ENCODE peak calls at places on chromosomes 3 and 15, in five cellular contexts. I, J, V, L and O are unnamed samples.

GRCh38 chr3:186057594-186057993 is 51.3 kb downstream of the ETV5 start:
- DNase-seq in V (no peak), J (peak; percentile 80), L (peak; percentile 94), I (no peak), O (no peak)

GRCh38 chr3:108403198-108403597 is 106.8 kb downstream of the HHLA2 start:
- DNase-seq in I (no peak), J (no peak), V (no peak), L (no peak), O (no peak)

GRCh38 chr15:29364429-29365078 is 94.9 kb upstream of the NSMCE3 start:
- DNase-seq in I (no peak), J (peak; percentile 58), L (peak; percentile 33), V (no peak), O (no peak)

GRCh38 chr3:192063570-192063969 is 602.6 kb downstream of the PYDC2 start:
- DNase-seq in I (no peak), J (no peak), V (no peak), L (no peak), O (peak; percentile 4)

GRCh38 chr15:45604321-45604720 is 17.1 kb downstream of the BLOC1S6 start:
- DNase-seq in J (no peak), L (no peak), V (no peak), I (no peak), O (no peak)

GRCh38 chr3:36837089-36837488 is 72.7 kb upstream of the DCLK3 start:
- DNase-seq in L (peak; percentile 6), V (no peak), I (no peak), J (no peak), O (no peak)

GRCh38 chr3:119420196-119420595 is 43.2 kb downstream of the TMEM39A start:
- DNase-seq in L (no peak), V (no peak), J (no peak), I (no peak), O (no peak)

GRCh38 chr3:105719791-105720190 is 149.0 kb downstream of the CBLB start:
- DNase-seq in V (no peak), I (no peak), J (no peak), L (no peak), O (no peak)

GRCh38 chr3:58994746-58995330 is 55.0 kb downstream of the CFAP20DC start:
- DNase-seq in L (peak; percentile 88), V (peak; percentile 34), I (no peak), J (peak; percentile 85), O (peak; percentile 39)

GRCh38 chr3:27319304-27319703 is 49.9 kb downstream of the NEK10 start:
- DNase-seq in I (no peak), L (no peak), J (no peak), V (no peak), O (no peak)

GRCh38 chr3:153379516-153379915 is 217.5 kb downstream of the RAP2B start:
- DNase-seq in V (no peak), L (peak; percentile 29), I (no peak), J (peak; percentile 8), O (no peak)

GRCh38 chr15:97566957-97567356 is 393.5 kb upstream of the ARRDC4 start:
- DNase-seq in L (peak; percentile 20), J (no peak), I (no peak), V (no peak), O (no peak)

GRCh38 chr3:32405711-32406323 is 14.2 kb downstream of the CMTM7 start:
- DNase-seq in J (no peak), V (no peak), L (peak; percentile 51), I (no peak), O (no peak)

GRCh38 chr15:44188810-44189209 is 6.3 kb downstream of the FRMD5 start:
- DNase-seq in V (no peak), L (no peak), I (no peak), J (no peak), O (no peak)

GRCh38 chr3:9653565-9654248 is 4.4 kb downstream of the MTMR14 start:
- DNase-seq in L (no peak), V (no peak), I (no peak), J (no peak), O (no peak)

GRCh38 chr3:107870096-107870495 is 220.7 kb downstream of the CD47 start:
- DNase-seq in L (no peak), V (no peak), I (no peak), J (no peak), O (no peak)

GRCh38 chr15:78206326-78207109 is 27.8 kb downstream of the ACSBG1 start:
- DNase-seq in V (peak; percentile 8), I (no peak), J (peak; percentile 66), L (peak; percentile 23), O (no peak)

GRCh38 chr3:37531071-37531720 is 330.5 kb upstream of the CTDSPL start:
- DNase-seq in I (no peak), L (no peak), J (no peak), V (no peak), O (no peak)

GRCh38 chr3:16482770-16483531 is 30.5 kb downstream of the RFTN1 start:
- DNase-seq in V (no peak), L (peak; percentile 80), I (peak; percentile 24), J (no peak), O (no peak)

GRCh38 chr3:172903642-172904041 is 153.1 kb downstream of the ECT2 start:
- DNase-seq in L (no peak), I (no peak), V (no peak), J (peak; percentile 14), O (no peak)

GRCh38 chr15:49066374-49066773 is 20.1 kb upstream of the SECISBP2L start:
- DNase-seq in V (no peak), J (no peak), I (no peak), L (no peak), O (no peak)

GRCh38 chr3:4584537-4585249 is 91.5 kb downstream of the ITPR1 start:
- DNase-seq in V (no peak), L (peak; percentile 36), J (no peak), I (no peak), O (no peak)

GRCh38 chr3:33277193-33277882 is at the start of gene FBXL2:
- DNase-seq in I (no peak), L (peak; percentile 71), V (peak; percentile 74), J (peak; percentile 89), O (peak; percentile 80)

GRCh38 chr3:34969513-34969912 is 669.8 kb upstream of the ARPP21 start:
- DNase-seq in J (no peak), L (peak; percentile 5), I (no peak), V (no peak), O (no peak)

GRCh38 chr15:39582286-39582976 is 1.6 kb downstream of the THBS1 start:
- DNase-seq in I (no peak), V (no peak), L (peak; percentile 59), J (peak; percentile 65), O (no peak)

GRCh38 chr3:82595530-82595929 is 834.1 kb upstream of the GBE1 start:
- DNase-seq in J (no peak), V (no peak), I (no peak), L (no peak), O (no peak)

DNA sequence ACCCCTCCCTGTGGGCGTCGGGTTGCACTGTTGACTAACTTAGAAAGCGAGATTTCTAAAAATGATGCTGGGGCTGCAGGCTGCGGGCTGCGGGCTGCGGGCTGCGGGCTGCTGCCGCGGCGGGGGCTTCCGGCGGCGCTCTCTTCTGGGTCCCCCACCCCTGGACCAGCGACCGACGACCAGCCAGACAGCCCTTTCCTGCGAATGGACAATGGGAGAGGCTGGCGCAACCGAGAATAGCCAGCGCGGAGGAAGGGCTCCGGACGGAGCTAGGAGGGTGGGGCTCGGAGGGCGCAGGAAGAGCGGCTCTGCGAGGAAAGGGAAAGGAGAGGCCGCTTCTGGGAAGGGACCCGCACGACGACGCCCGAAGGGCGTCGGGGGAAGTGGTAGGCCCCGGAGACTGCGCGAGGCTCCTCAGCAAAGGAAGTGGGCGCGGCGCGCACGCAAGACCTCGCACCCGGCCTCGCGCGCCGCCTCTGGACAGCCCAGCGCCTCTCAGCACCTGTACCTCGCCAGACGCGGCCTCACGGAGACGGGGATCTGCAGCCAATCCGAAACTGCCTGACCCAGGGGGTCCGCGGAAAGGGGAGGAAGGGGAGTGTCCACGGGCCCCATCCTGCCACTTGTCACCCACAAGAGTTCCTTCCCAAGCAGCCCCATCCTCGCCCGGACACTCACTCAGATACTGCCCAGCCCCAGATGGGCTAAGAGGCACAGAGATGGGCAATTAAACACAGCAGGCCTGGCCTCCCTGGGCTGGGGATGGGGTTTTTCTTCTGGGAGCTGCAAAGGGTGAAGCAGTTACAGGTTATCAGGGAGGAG is 70.7 kb downstream of the SLC12A8 start:
- DNase-seq in I (peak; percentile 60), L (peak; percentile 58), V (peak; percentile 31), J (peak; percentile 77), O (peak; percentile 40)
- TF ChIP-seq CTCF in I (peak; percentile 40), L (peak; percentile 37), V (no peak), J (peak; percentile 20), O (peak; percentile 33)

GRCh38 chr3:100754563-100755334 is 45.5 kb downstream of the TFG start:
- DNase-seq in J (peak; percentile 17), I (no peak), V (no peak), L (no peak), O (no peak)
- TF ChIP-seq CTCF in J (no peak), I (no peak), V (no peak), L (no peak), O (peak; percentile 25)

GRCh38 chr3:44252332-44252731 is 10.6 kb downstream of the TOPAZ1 start:
- DNase-seq in I (no peak), L (peak; percentile 31), J (no peak), V (no peak), O (no peak)
- TF ChIP-seq CTCF in I (no peak), L (no peak), J (no peak), V (no peak), O (no peak)

DNA sequence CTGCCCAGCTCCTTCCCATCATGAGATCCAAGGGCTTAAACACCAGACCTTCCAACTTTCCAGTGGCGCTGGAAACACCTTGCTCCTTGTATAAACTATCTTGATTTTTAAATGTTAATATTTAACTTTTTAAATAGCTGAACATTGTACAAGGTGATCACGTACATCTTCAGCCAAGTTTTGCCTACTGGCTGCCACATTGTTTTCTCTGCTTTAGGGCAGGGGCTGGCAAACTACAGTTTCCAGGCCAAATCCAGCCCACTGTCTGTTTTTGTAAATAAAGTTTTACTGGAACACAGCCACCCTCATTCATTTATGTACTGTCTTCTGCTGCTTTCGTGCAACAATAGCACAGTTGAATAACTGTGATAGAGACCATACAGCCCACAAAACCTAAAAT is 27.6 kb upstream of the FOXP1 start:
- DNase-seq in L (no peak), V (no peak), I (no peak), J (no peak), O (no peak)
- TF ChIP-seq CTCF in L (no peak), V (no peak), I (no peak), J (no peak), O (no peak)

GRCh38 chr15:96353931-96354730 is 23.6 kb downstream of the NR2F2 start:
- DNase-seq in V (no peak), I (no peak), L (peak; percentile 79), J (peak; percentile 73), O (peak; percentile 75)
- TF ChIP-seq CTCF in V (peak; percentile 35), I (no peak), L (peak; percentile 84), J (peak; percentile 45), O (peak; percentile 62)

GRCh38 chr15:67783303-67783702 is 42.0 kb upstream of the SKOR1 start:
- DNase-seq in J (no peak), L (no peak), V (no peak), I (peak; percentile 23), O (no peak)
- TF ChIP-seq CTCF in J (no peak), L (no peak), V (no peak), I (peak; percentile 36), O (no peak)